ENCODE peak calls at places on chromosomes 6 and 20, in four cellular contexts. One of them, this sample, is unnamed.

GRCh38 chr6:10300071-10300470 is 114.8 kb downstream of the TFAP2A start:
- DNase-seq in neuronal stem cell: no peak
- DNase-seq in mesenchymal stem cell: no peak
- DNase-seq in GM23248: no peak
- DNase-seq in this sample: no peak

GRCh38 chr6:18121580-18122127 is 823 bp downstream of the NHLRC1 start:
- DNase-seq in neuronal stem cell: no peak
- DNase-seq in mesenchymal stem cell: no peak
- DNase-seq in GM23248: no peak
- DNase-seq in this sample: no peak

GRCh38 chr20:48732081-48732829 is 95.5 kb downstream of the PREX1 start:
- DNase-seq in neuronal stem cell: no peak
- DNase-seq in mesenchymal stem cell: no peak
- DNase-seq in GM23248: no peak
- DNase-seq in this sample: no peak

GRCh38 chr6:135266675-135267074 is 85.6 kb downstream of the MYB start:
- DNase-seq in GM23248: no peak
- DNase-seq in neuronal stem cell: no peak
- DNase-seq in mesenchymal stem cell: no peak
- DNase-seq in this sample: no peak

GRCh38 chr20:24977797-24978196 is 14.8 kb downstream of the APMAP start:
- DNase-seq in mesenchymal stem cell: no peak
- DNase-seq in GM23248: no peak
- DNase-seq in neuronal stem cell: no peak
- DNase-seq in this sample: no peak

GRCh38 chr6:33958208-33958862 is 154.5 kb upstream of the MLN start:
- DNase-seq in neuronal stem cell: peak
- DNase-seq in mesenchymal stem cell: no peak
- DNase-seq in GM23248: peak
- DNase-seq in this sample: no peak

GRCh38 chr6:30349411-30350177 is 4.6 kb downstream of the RPP21 start:
- DNase-seq in mesenchymal stem cell: no peak
- DNase-seq in GM23248: no peak
- DNase-seq in neuronal stem cell: no peak
- DNase-seq in this sample: no peak

GRCh38 chr6:10415593-10416480 is 963 bp upstream of the TFAP2A start:
- DNase-seq in neuronal stem cell: no peak
- DNase-seq in GM23248: no peak
- DNase-seq in mesenchymal stem cell: no peak
- DNase-seq in this sample: no peak

GRCh38 chr6:3281669-3282460 is 23.1 kb downstream of the PSMG4 start:
- DNase-seq in GM23248: peak
- DNase-seq in neuronal stem cell: no peak
- DNase-seq in mesenchymal stem cell: peak
- DNase-seq in this sample: no peak

GRCh38 chr6:100490065-100490464 is 25.3 kb upstream of the SIM1 start:
- DNase-seq in mesenchymal stem cell: no peak
- DNase-seq in GM23248: no peak
- DNase-seq in neuronal stem cell: no peak
- DNase-seq in this sample: no peak

GRCh38 chr6:166244353-166245045 is 63.7 kb downstream of the PRR18 start:
- DNase-seq in mesenchymal stem cell: no peak
- DNase-seq in GM23248: no peak
- DNase-seq in neuronal stem cell: no peak
- DNase-seq in this sample: no peak

GRCh38 chr6:97462944-97463343 is 179.9 kb upstream of the MMS22L start:
- DNase-seq in GM23248: no peak
- DNase-seq in mesenchymal stem cell: no peak
- DNase-seq in neuronal stem cell: no peak
- DNase-seq in this sample: no peak

GRCh38 chr6:105593805-105594231 is 190.9 kb upstream of the PREP start:
- DNase-seq in GM23248: peak
- DNase-seq in neuronal stem cell: no peak
- DNase-seq in mesenchymal stem cell: no peak
- DNase-seq in this sample: no peak

GRCh38 chr6:36947570-36948351 is 6.8 kb upstream of the PI16 start:
- DNase-seq in neuronal stem cell: no peak
- DNase-seq in GM23248: no peak
- DNase-seq in mesenchymal stem cell: no peak
- DNase-seq in this sample: peak

GRCh38 chr20:34045294-34045693 is 51.6 kb downstream of the RALY start:
- DNase-seq in neuronal stem cell: no peak
- DNase-seq in GM23248: peak
- DNase-seq in mesenchymal stem cell: no peak
- DNase-seq in this sample: no peak

GRCh38 chr6:104881964-104882668 is 22.4 kb upstream of the HACE1 start:
- DNase-seq in GM23248: no peak
- DNase-seq in mesenchymal stem cell: no peak
- DNase-seq in neuronal stem cell: no peak
- DNase-seq in this sample: no peak

GRCh38 chr6:45430590-45431202 is 53.0 kb upstream of the SUPT3H start:
- DNase-seq in mesenchymal stem cell: no peak
- DNase-seq in neuronal stem cell: no peak
- DNase-seq in GM23248: no peak
- DNase-seq in this sample: no peak

GRCh38 chr6:3228046-3228671 is 706 bp upstream of the TUBB2B start:
- DNase-seq in mesenchymal stem cell: no peak
- DNase-seq in neuronal stem cell: peak
- DNase-seq in GM23248: no peak
- DNase-seq in this sample: no peak

GRCh38 chr6:44224154-44224977 is 971 bp downstream of the SLC29A1 start:
- DNase-seq in GM23248: peak
- DNase-seq in neuronal stem cell: no peak
- DNase-seq in mesenchymal stem cell: no peak
- DNase-seq in this sample: no peak

GRCh38 chr6:7991992-7992815 is 72.0 kb downstream of the BLOC1S5 start:
- DNase-seq in neuronal stem cell: no peak
- DNase-seq in mesenchymal stem cell: peak
- DNase-seq in GM23248: peak
- DNase-seq in this sample: no peak

GRCh38 chr6:117555882-117556498 is 46.3 kb downstream of the GOPC start:
- DNase-seq in neuronal stem cell: no peak
- DNase-seq in GM23248: peak
- DNase-seq in mesenchymal stem cell: peak
- DNase-seq in this sample: no peak

GRCh38 chr6:161105408-161105807 is 113.8 kb downstream of the MAP3K4 start:
- DNase-seq in mesenchymal stem cell: no peak
- DNase-seq in neuronal stem cell: no peak
- DNase-seq in GM23248: peak
- DNase-seq in this sample: no peak

GRCh38 chr20:58224974-58225373 is 3.5 kb downstream of the ANKRD60 start:
- DNase-seq in GM23248: peak
- DNase-seq in mesenchymal stem cell: no peak
- DNase-seq in neuronal stem cell: no peak
- DNase-seq in this sample: no peak

GRCh38 chr6:42984924-42985475 is 630 bp downstream of the PPP2R5D start:
- DNase-seq in GM23248: peak
- DNase-seq in neuronal stem cell: no peak
- DNase-seq in mesenchymal stem cell: peak
- DNase-seq in this sample: no peak

GRCh38 chr6:42981866-42982265 is 2.5 kb upstream of the PPP2R5D start:
- DNase-seq in mesenchymal stem cell: no peak
- DNase-seq in neuronal stem cell: no peak
- DNase-seq in GM23248: no peak
- DNase-seq in this sample: no peak

GRCh38 chr6:42988486-42989020 is 4.2 kb downstream of the PPP2R5D start:
- DNase-seq in mesenchymal stem cell: no peak
- DNase-seq in neuronal stem cell: no peak
- DNase-seq in GM23248: peak
- DNase-seq in this sample: no peak

GRCh38 chr6:42987533-42988451 is 3.4 kb downstream of the PPP2R5D start:
- DNase-seq in GM23248: no peak
- DNase-seq in neuronal stem cell: no peak
- DNase-seq in mesenchymal stem cell: no peak
- DNase-seq in this sample: no peak

GRCh38 chr6:42984001-42984923 is at the start of gene PPP2R5D:
- DNase-seq in mesenchymal stem cell: peak
- DNase-seq in GM23248: peak
- DNase-seq in neuronal stem cell: peak
- DNase-seq in this sample: peak
- H3K27ac ChIP-seq in mesenchymal stem cell: peak
- H3K27ac ChIP-seq in GM23248: peak
- H3K27ac ChIP-seq in neuronal stem cell: peak
- H3K27ac ChIP-seq in this sample: peak

GRCh38 chr20:2207770-2208097 is 88.1 kb upstream of the TGM3 start:
- DNase-seq in neuronal stem cell: no peak
- DNase-seq in mesenchymal stem cell: no peak
- DNase-seq in GM23248: no peak
- DNase-seq in this sample: no peak
- H3K27ac ChIP-seq in neuronal stem cell: no peak
- H3K27ac ChIP-seq in mesenchymal stem cell: no peak
- H3K27ac ChIP-seq in GM23248: no peak
- H3K27ac ChIP-seq in this sample: peak

DNA sequence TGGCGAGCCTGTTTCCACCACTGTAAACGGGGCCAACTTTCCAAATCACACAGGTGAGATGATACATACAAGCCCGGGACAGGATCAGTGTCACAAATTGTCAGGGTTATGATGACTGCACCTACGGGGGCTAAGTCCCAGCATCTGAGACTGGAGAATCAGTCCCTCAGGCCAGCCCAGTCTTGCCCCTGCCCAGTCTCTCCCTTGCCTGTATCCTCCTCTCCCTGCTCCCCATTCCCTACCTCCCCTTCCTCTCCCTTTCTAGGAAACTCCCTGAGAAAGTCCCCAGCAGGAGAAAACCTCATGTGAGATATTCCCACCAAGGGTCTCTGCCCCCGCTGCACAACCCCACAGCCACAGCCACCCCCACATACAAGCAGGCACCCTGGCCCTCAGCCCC is 1.5 kb downstream of the FOXS1 start:
- DNase-seq in GM23248: no peak
- DNase-seq in neuronal stem cell: no peak
- DNase-seq in mesenchymal stem cell: no peak
- DNase-seq in this sample: no peak
- H3K27ac ChIP-seq in GM23248: no peak
- H3K27ac ChIP-seq in neuronal stem cell: no peak
- H3K27ac ChIP-seq in mesenchymal stem cell: no peak
- H3K27ac ChIP-seq in this sample: no peak

GRCh38 chr6:126152346-126152745 is 166.0 kb downstream of the TRMT11 start:
- DNase-seq in neuronal stem cell: no peak
- DNase-seq in mesenchymal stem cell: no peak
- DNase-seq in GM23248: no peak
- DNase-seq in this sample: no peak
- H3K27ac ChIP-seq in neuronal stem cell: no peak
- H3K27ac ChIP-seq in mesenchymal stem cell: no peak
- H3K27ac ChIP-seq in GM23248: no peak
- H3K27ac ChIP-seq in this sample: no peak

GRCh38 chr20:31806564-31807355 is 12.4 kb upstream of the MYLK2 start:
- DNase-seq in GM23248: no peak
- DNase-seq in mesenchymal stem cell: no peak
- DNase-seq in neuronal stem cell: no peak
- DNase-seq in this sample: no peak
- H3K27ac ChIP-seq in GM23248: no peak
- H3K27ac ChIP-seq in mesenchymal stem cell: no peak
- H3K27ac ChIP-seq in neuronal stem cell: no peak
- H3K27ac ChIP-seq in this sample: no peak

DNA sequence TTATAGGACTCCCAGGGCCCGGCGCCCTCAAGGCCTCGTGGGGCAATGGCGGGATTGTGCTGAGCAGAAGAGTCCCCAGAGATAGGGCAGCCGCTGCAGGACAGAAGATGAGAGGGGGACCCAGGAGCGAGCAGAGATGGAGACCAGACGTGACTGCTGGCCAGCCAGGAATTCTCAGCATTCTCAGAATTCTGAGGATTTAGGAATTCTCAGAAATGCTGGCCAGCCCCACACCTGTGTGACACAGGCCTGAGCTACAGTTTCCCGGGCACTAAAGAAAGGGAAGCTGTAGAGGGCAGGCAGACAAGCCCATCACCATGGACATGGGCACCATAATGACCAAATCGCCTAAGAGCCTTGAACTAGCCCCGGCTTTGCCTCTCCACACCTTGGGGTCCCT is 186.2 kb upstream of the CDH4 start:
- DNase-seq in GM23248: no peak
- DNase-seq in mesenchymal stem cell: no peak
- DNase-seq in neuronal stem cell: no peak
- DNase-seq in this sample: no peak
- H3K27ac ChIP-seq in GM23248: no peak
- H3K27ac ChIP-seq in mesenchymal stem cell: no peak
- H3K27ac ChIP-seq in neuronal stem cell: no peak
- H3K27ac ChIP-seq in this sample: no peak

DNA sequence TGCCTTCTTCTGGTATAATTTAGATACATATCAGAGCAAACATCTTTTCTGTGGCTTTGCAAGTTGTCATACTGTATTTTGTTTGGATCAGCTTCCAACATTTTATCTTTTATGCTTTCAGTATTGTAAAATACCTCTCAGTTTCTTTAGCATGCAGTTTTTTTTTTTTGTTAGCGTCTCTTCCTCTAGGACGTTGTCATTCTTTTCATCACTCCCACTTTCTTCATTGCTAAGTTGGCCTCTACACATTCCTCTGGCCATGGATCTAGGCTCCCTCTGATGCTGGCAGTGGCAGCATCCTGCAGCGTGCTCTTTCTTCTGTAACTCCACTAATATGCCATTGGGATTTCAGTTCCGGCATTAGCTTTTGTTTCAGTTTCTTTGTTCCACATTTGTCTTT is 21.7 kb downstream of the RPRD1B start:
- DNase-seq in mesenchymal stem cell: no peak
- DNase-seq in GM23248: peak
- DNase-seq in neuronal stem cell: no peak
- DNase-seq in this sample: no peak
- H3K27ac ChIP-seq in mesenchymal stem cell: no peak
- H3K27ac ChIP-seq in GM23248: no peak
- H3K27ac ChIP-seq in neuronal stem cell: no peak
- H3K27ac ChIP-seq in this sample: no peak

DNA sequence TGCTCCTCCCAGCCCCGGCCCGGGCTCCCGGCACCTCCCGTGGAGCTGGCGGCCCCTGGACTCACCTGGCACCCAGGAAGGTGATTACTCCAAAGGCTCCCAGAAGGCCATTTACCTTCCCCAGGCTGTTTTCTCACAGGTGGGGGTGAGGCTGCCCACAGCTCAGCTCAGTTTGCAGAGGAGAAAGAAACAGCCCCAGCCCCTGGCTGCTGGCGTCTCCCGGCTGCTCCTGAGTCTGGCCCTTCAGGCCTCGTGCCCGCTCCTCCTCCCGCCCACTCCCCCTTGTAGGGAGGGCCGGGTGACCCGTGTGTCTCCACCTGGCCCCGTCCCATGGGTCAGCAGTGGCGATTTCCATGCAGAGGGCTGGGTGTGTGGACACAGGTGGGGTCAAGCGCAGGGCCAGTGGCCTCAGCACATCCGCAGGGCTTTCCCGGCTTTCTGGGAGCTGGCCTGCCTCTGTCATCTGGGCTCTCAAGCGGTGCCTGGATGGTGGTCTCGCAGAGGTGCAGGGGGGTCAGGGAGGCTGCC is 20.1 kb upstream of the GATA5 start:
- DNase-seq in neuronal stem cell: no peak
- DNase-seq in mesenchymal stem cell: no peak
- DNase-seq in GM23248: no peak
- DNase-seq in this sample: no peak
- H3K27ac ChIP-seq in neuronal stem cell: no peak
- H3K27ac ChIP-seq in mesenchymal stem cell: no peak
- H3K27ac ChIP-seq in GM23248: no peak
- H3K27ac ChIP-seq in this sample: no peak

This sample was measured in dorsolateral prefrontal cortex.